ENCODE peak calls at places on chromosome 16, in ten cellular contexts. R is CD8-positive, alpha-beta memory T cell; K is SJSA1; L is EH; P is ascending aorta; B is A549; F is HS-5; N is NCI-H526; G is NCI-H1930; I is posterior cingulate gyrus. V is an unnamed sample.

GRCh38 chr16:76456016-76456415 is 178.8 kb downstream of the CNTNAP4 start:
- DNase-seq in R (no peak), K (no peak), L (no peak), P (no peak), B (no peak), F (no peak), N (no peak), G (no peak), I (no peak), V (no peak)

GRCh38 chr16:72999541-73000019 is 48.3 kb downstream of the ZFHX3 start:
- DNase-seq in R (no peak), K (no peak), L (no peak), P (no peak), B (no peak), F (no peak), N (peak), G (no peak), I (no peak), V (no peak)

GRCh38 chr16:85867189-85867588 is 31.8 kb upstream of the IRF8 start:
- DNase-seq in R (no peak), K (no peak), L (no peak), P (no peak), B (no peak), F (no peak), N (no peak), G (no peak), I (no peak), V (no peak)

GRCh38 chr16:23148513-23149266 is 562 bp downstream of the USP31 start:
- DNase-seq in R (peak), K (peak), L (peak), P (peak), B (peak), F (no peak), N (peak), G (no peak), I (peak), V (peak)

GRCh38 chr16:69406780-69407331 is 17.6 kb upstream of the CYB5B start:
- DNase-seq in R (no peak), K (no peak), L (peak), P (no peak), B (peak), F (no peak), N (no peak), G (no peak), I (no peak), V (no peak)

GRCh38 chr16:55294947-55295346 is 29.1 kb upstream of the IRX6 start:
- DNase-seq in R (no peak), K (no peak), L (no peak), P (no peak), B (no peak), F (peak), N (no peak), G (no peak), I (no peak), V (no peak)

GRCh38 chr16:4982056-4982867 is 24.1 kb downstream of the SEC14L5 start:
- DNase-seq in R (no peak), K (no peak), L (no peak), P (no peak), B (no peak), F (no peak), N (no peak), G (no peak), I (no peak), V (no peak)

GRCh38 chr16:85444879-85445778 is 168.0 kb upstream of the GSE1 start:
- DNase-seq in R (no peak), K (no peak), L (no peak), P (no peak), B (no peak), F (no peak), N (peak), G (no peak), I (no peak), V (no peak)

GRCh38 chr16:59030923-59031485 is 296.9 kb upstream of the GOT2 start:
- DNase-seq in R (no peak), K (no peak), L (no peak), P (no peak), B (no peak), F (no peak), N (no peak), G (no peak), I (no peak), V (no peak)

GRCh38 chr16:23306199-23307100 is 4.3 kb downstream of the SCNN1B start:
- DNase-seq in R (no peak), K (no peak), L (no peak), P (no peak), B (no peak), F (no peak), N (no peak), G (no peak), I (no peak), V (no peak)

GRCh38 chr16:68311316-68311620 is 449 bp downstream of the PRMT7 start:
- DNase-seq in R (no peak), K (no peak), L (no peak), P (no peak), B (no peak), F (no peak), N (no peak), G (no peak), I (no peak), V (no peak)

GRCh38 chr16:84577034-84577803 is 40.7 kb downstream of the COTL1 start:
- DNase-seq in R (no peak), K (no peak), L (no peak), P (no peak), B (no peak), F (no peak), N (no peak), G (no peak), I (no peak), V (no peak)

GRCh38 chr16:66357523-66357928 is 9.0 kb upstream of the CDH5 start:
- DNase-seq in R (no peak), K (peak), L (peak), P (no peak), B (peak), F (peak), N (peak), G (no peak), I (peak), V (peak)

V was measured in effector memory CD8-positive, alpha-beta T cell.